ENCODE peak calls at places on chromosome 2, in seven cellular contexts. P is CD4-positive, alpha-beta memory T cell; H is KBM-7; Z is stimulated activated CD8-positive, alpha-beta memory T cell treated with anti-CD3 and anti-CD28 coated beads, Interleukin-7, amount 100 ng/mL, for 1 hour; D is activated T-cell treated with anti-CD3 and anti-CD28 coated beads, Interleukin-2, amount 50 U/mL, for 4 hours; B is D721Med; S is Caki2. A is an unnamed sample.

GRCh38 chr2:171972329-171972982 is 27.3 kb upstream of the METAP1D start:
- DNase-seq in H (no peak), B (no peak), D (no peak), P (no peak), Z (no peak), S (no peak), A (no peak)

GRCh38 chr2:176873403-176873802 is 339.2 kb upstream of the HNRNPA3 start:
- DNase-seq in S (no peak), D (no peak), P (no peak), B (no peak), H (no peak), Z (no peak), A (no peak)

GRCh38 chr2:196176142-196176738 is 4.9 kb upstream of the STK17B start:
- DNase-seq in B (no peak), P (peak; percentile 94), H (peak; percentile 68), Z (peak; percentile 73), S (no peak), D (peak; percentile 82), A (no peak)

GRCh38 chr2:138814123-138814883 is 34.1 kb upstream of the NXPH2 start:
- DNase-seq in D (no peak), B (no peak), Z (no peak), P (no peak), H (no peak), S (no peak), A (no peak)

GRCh38 chr2:19086351-19086750 is 272.1 kb downstream of the OSR1 start:
- DNase-seq in H (no peak), Z (no peak), S (no peak), D (no peak), B (no peak), P (no peak), A (no peak)

GRCh38 chr2:138724296-138724695 is 55.9 kb downstream of the NXPH2 start:
- DNase-seq in H (no peak), P (no peak), Z (no peak), B (no peak), S (no peak), D (no peak), A (no peak)

GRCh38 chr2:160419776-160420521 is 73.7 kb downstream of the RBMS1 start:
- DNase-seq in D (no peak), P (no peak), H (no peak), B (no peak), S (no peak), Z (no peak), A (no peak)

GRCh38 chr2:36455788-36456187 is 100.2 kb downstream of the CRIM1 start:
- DNase-seq in Z (no peak), S (no peak), P (no peak), H (no peak), B (no peak), D (no peak), A (no peak)

GRCh38 chr2:68387408-68388350 is 22.6 kb downstream of the PLEK start:
- DNase-seq in Z (no peak), P (peak; percentile 32), H (peak; percentile 84), S (no peak), B (no peak), D (no peak), A (no peak)

GRCh38 chr2:100620481-100620880 is 57.7 kb downstream of the PDCL3 start:
- DNase-seq in H (no peak), P (no peak), Z (no peak), D (no peak), B (no peak), S (no peak), A (no peak)